ENCODE peak calls at places on chromosomes 5 and 9, in ten cellular contexts. One of them, this sample, is unnamed.

GRCh38 chr5:74953961-74954720 is 88.0 kb upstream of the FAM169A start:
- DNase-seq in transverse colon: no peak
- DNase-seq in adipocyte: peak; percentile 35
- DNase-seq in NCI-H1105 treated with DMSO at 0.1 percent for 48 hours: no peak
- DNase-seq in Calu3: peak; percentile 51
- DNase-seq in foreskin fibroblast: peak; percentile 66
- DNase-seq in EH: peak; percentile 86
- DNase-seq in IMR-90: peak; percentile 77
- DNase-seq in psoas muscle: no peak
- DNase-seq in HT-29: peak; percentile 35
- DNase-seq in this sample: peak; percentile 24

GRCh38 chr5:173629628-173630027 is 13.2 kb upstream of the BOD1 start:
- DNase-seq in transverse colon: no peak
- DNase-seq in adipocyte: no peak
- DNase-seq in NCI-H1105 treated with DMSO at 0.1 percent for 48 hours: no peak
- DNase-seq in Calu3: peak; percentile 37
- DNase-seq in foreskin fibroblast: no peak
- DNase-seq in EH: no peak
- DNase-seq in IMR-90: no peak
- DNase-seq in psoas muscle: no peak
- DNase-seq in HT-29: peak; percentile 15
- DNase-seq in this sample: no peak

GRCh38 chr9:15999422-16000339 is 446.8 kb downstream of the CCDC171 start:
- DNase-seq in transverse colon: no peak
- DNase-seq in adipocyte: peak; percentile 75
- DNase-seq in NCI-H1105 treated with DMSO at 0.1 percent for 48 hours: no peak
- DNase-seq in Calu3: peak; percentile 2
- DNase-seq in foreskin fibroblast: peak; percentile 94
- DNase-seq in EH: peak; percentile 96
- DNase-seq in IMR-90: peak; percentile 97
- DNase-seq in psoas muscle: no peak
- DNase-seq in HT-29: no peak
- DNase-seq in this sample: peak; percentile 10

GRCh38 chr9:111037744-111038335 is 430 bp downstream of the LPAR1 start:
- DNase-seq in transverse colon: peak; percentile 42
- DNase-seq in adipocyte: peak; percentile 76
- DNase-seq in NCI-H1105 treated with DMSO at 0.1 percent for 48 hours: no peak
- DNase-seq in Calu3: peak; percentile 56
- DNase-seq in foreskin fibroblast: peak; percentile 77
- DNase-seq in EH: peak; percentile 50
- DNase-seq in IMR-90: peak; percentile 27
- DNase-seq in psoas muscle: peak; percentile 42
- DNase-seq in HT-29: no peak
- DNase-seq in this sample: peak; percentile 88

GRCh38 chr5:132667309-132667708 is 6.5 kb upstream of the IL4 start:
- DNase-seq in transverse colon: no peak
- DNase-seq in adipocyte: no peak
- DNase-seq in NCI-H1105 treated with DMSO at 0.1 percent for 48 hours: no peak
- DNase-seq in Calu3: no peak
- DNase-seq in foreskin fibroblast: no peak
- DNase-seq in EH: no peak
- DNase-seq in IMR-90: no peak
- DNase-seq in psoas muscle: no peak
- DNase-seq in HT-29: no peak
- DNase-seq in this sample: no peak

GRCh38 chr5:178314066-178314660 is 81.6 kb upstream of the PHYKPL start:
- DNase-seq in transverse colon: no peak
- DNase-seq in adipocyte: no peak
- DNase-seq in NCI-H1105 treated with DMSO at 0.1 percent for 48 hours: no peak
- DNase-seq in Calu3: no peak
- DNase-seq in foreskin fibroblast: no peak
- DNase-seq in EH: no peak
- DNase-seq in IMR-90: no peak
- DNase-seq in psoas muscle: no peak
- DNase-seq in HT-29: no peak
- DNase-seq in this sample: no peak

GRCh38 chr5:151313357-151313756 is 9.8 kb upstream of the SLC36A3 start:
- DNase-seq in transverse colon: no peak
- DNase-seq in adipocyte: no peak
- DNase-seq in NCI-H1105 treated with DMSO at 0.1 percent for 48 hours: no peak
- DNase-seq in Calu3: no peak
- DNase-seq in foreskin fibroblast: no peak
- DNase-seq in EH: no peak
- DNase-seq in IMR-90: no peak
- DNase-seq in psoas muscle: no peak
- DNase-seq in HT-29: no peak
- DNase-seq in this sample: no peak

GRCh38 chr5:135615581-135616260 is 36.9 kb upstream of the CXCL14 start:
- DNase-seq in transverse colon: no peak
- DNase-seq in adipocyte: peak; percentile 25
- DNase-seq in NCI-H1105 treated with DMSO at 0.1 percent for 48 hours: no peak
- DNase-seq in Calu3: no peak
- DNase-seq in foreskin fibroblast: peak; percentile 7
- DNase-seq in EH: peak; percentile 3
- DNase-seq in IMR-90: no peak
- DNase-seq in psoas muscle: no peak
- DNase-seq in HT-29: no peak
- DNase-seq in this sample: no peak

GRCh38 chr5:175254155-175254554 is 189.8 kb downstream of the DRD1 start:
- DNase-seq in transverse colon: no peak
- DNase-seq in adipocyte: no peak
- DNase-seq in NCI-H1105 treated with DMSO at 0.1 percent for 48 hours: no peak
- DNase-seq in Calu3: no peak
- DNase-seq in foreskin fibroblast: peak; percentile 6
- DNase-seq in EH: peak; percentile 82
- DNase-seq in IMR-90: peak; percentile 42
- DNase-seq in psoas muscle: no peak
- DNase-seq in HT-29: no peak
- DNase-seq in this sample: no peak

GRCh38 chr9:93100265-93100636 is 4.2 kb downstream of the CARD19 start:
- DNase-seq in transverse colon: peak; percentile 3
- DNase-seq in adipocyte: no peak
- DNase-seq in NCI-H1105 treated with DMSO at 0.1 percent for 48 hours: no peak
- DNase-seq in Calu3: no peak
- DNase-seq in foreskin fibroblast: no peak
- DNase-seq in EH: no peak
- DNase-seq in IMR-90: no peak
- DNase-seq in psoas muscle: no peak
- DNase-seq in HT-29: no peak
- DNase-seq in this sample: no peak

GRCh38 chr5:181241393-181241975 is 2.2 kb downstream of the RACK1 start:
- DNase-seq in transverse colon: no peak
- DNase-seq in adipocyte: peak; percentile 69
- DNase-seq in NCI-H1105 treated with DMSO at 0.1 percent for 48 hours: no peak
- DNase-seq in Calu3: no peak
- DNase-seq in foreskin fibroblast: peak; percentile 92
- DNase-seq in EH: peak; percentile 85
- DNase-seq in IMR-90: peak; percentile 90
- DNase-seq in psoas muscle: no peak
- DNase-seq in HT-29: peak; percentile 43
- DNase-seq in this sample: peak; percentile 65

GRCh38 chr5:172758077-172758835 is 12.7 kb downstream of the DUSP1 start:
- DNase-seq in transverse colon: no peak
- DNase-seq in adipocyte: no peak
- DNase-seq in NCI-H1105 treated with DMSO at 0.1 percent for 48 hours: no peak
- DNase-seq in Calu3: peak; percentile 66
- DNase-seq in foreskin fibroblast: peak; percentile 75
- DNase-seq in EH: peak; percentile 97
- DNase-seq in IMR-90: peak; percentile 97
- DNase-seq in psoas muscle: no peak
- DNase-seq in HT-29: peak; percentile 50
- DNase-seq in this sample: peak; percentile 67

GRCh38 chr9:97556036-97556720 is 54.7 kb downstream of the TMOD1 start:
- DNase-seq in transverse colon: no peak
- DNase-seq in adipocyte: no peak
- DNase-seq in NCI-H1105 treated with DMSO at 0.1 percent for 48 hours: no peak
- DNase-seq in Calu3: no peak
- DNase-seq in foreskin fibroblast: no peak
- DNase-seq in EH: no peak
- DNase-seq in IMR-90: no peak
- DNase-seq in psoas muscle: no peak
- DNase-seq in HT-29: no peak
- DNase-seq in this sample: no peak

GRCh38 chr5:136249678-136250266 is 56.8 kb upstream of the SMIM32 start:
- DNase-seq in transverse colon: peak; percentile 55
- DNase-seq in adipocyte: peak; percentile 82
- DNase-seq in NCI-H1105 treated with DMSO at 0.1 percent for 48 hours: peak; percentile 36
- DNase-seq in Calu3: peak; percentile 71
- DNase-seq in foreskin fibroblast: peak; percentile 86
- DNase-seq in EH: peak; percentile 71
- DNase-seq in IMR-90: peak; percentile 70
- DNase-seq in psoas muscle: peak; percentile 30
- DNase-seq in HT-29: peak; percentile 57
- DNase-seq in this sample: peak; percentile 83

GRCh38 chr9:107243757-107244156 is 39.3 kb upstream of the RAD23B start:
- DNase-seq in transverse colon: peak; percentile 65
- DNase-seq in adipocyte: peak; percentile 32
- DNase-seq in NCI-H1105 treated with DMSO at 0.1 percent for 48 hours: no peak
- DNase-seq in Calu3: peak; percentile 69
- DNase-seq in foreskin fibroblast: peak; percentile 55
- DNase-seq in EH: peak; percentile 66
- DNase-seq in IMR-90: peak; percentile 83
- DNase-seq in psoas muscle: no peak
- DNase-seq in HT-29: peak; percentile 97
- DNase-seq in this sample: peak; percentile 85

GRCh38 chr5:37844004-37844403 is 4.2 kb upstream of the GDNF start:
- DNase-seq in transverse colon: no peak
- DNase-seq in adipocyte: no peak
- DNase-seq in NCI-H1105 treated with DMSO at 0.1 percent for 48 hours: no peak
- DNase-seq in Calu3: no peak
- DNase-seq in foreskin fibroblast: no peak
- DNase-seq in EH: no peak
- DNase-seq in IMR-90: no peak
- DNase-seq in psoas muscle: no peak
- DNase-seq in HT-29: no peak
- DNase-seq in this sample: no peak

GRCh38 chr5:8848997-8849585 is 696.8 kb downstream of the SEMA5A start:
- DNase-seq in transverse colon: no peak
- DNase-seq in adipocyte: peak; percentile 82
- DNase-seq in NCI-H1105 treated with DMSO at 0.1 percent for 48 hours: no peak
- DNase-seq in Calu3: no peak
- DNase-seq in foreskin fibroblast: peak; percentile 94
- DNase-seq in EH: peak; percentile 89
- DNase-seq in IMR-90: peak; percentile 89
- DNase-seq in psoas muscle: no peak
- DNase-seq in HT-29: no peak
- DNase-seq in this sample: no peak

GRCh38 chr5:112718344-112718743 is 19.3 kb upstream of the APC start:
- DNase-seq in transverse colon: no peak
- DNase-seq in adipocyte: no peak
- DNase-seq in NCI-H1105 treated with DMSO at 0.1 percent for 48 hours: no peak
- DNase-seq in Calu3: no peak
- DNase-seq in foreskin fibroblast: no peak
- DNase-seq in EH: no peak
- DNase-seq in IMR-90: no peak
- DNase-seq in psoas muscle: no peak
- DNase-seq in HT-29: no peak
- DNase-seq in this sample: no peak

GRCh38 chr9:126724226-126724625 is 80.6 kb upstream of the ZBTB43 start:
- DNase-seq in transverse colon: no peak
- DNase-seq in adipocyte: peak; percentile 6
- DNase-seq in NCI-H1105 treated with DMSO at 0.1 percent for 48 hours: no peak
- DNase-seq in Calu3: no peak
- DNase-seq in foreskin fibroblast: peak; percentile 37
- DNase-seq in EH: peak; percentile 18
- DNase-seq in IMR-90: no peak
- DNase-seq in psoas muscle: no peak
- DNase-seq in HT-29: no peak
- DNase-seq in this sample: no peak

GRCh38 chr5:5409151-5409810 is 13.2 kb upstream of the ICE1 start:
- DNase-seq in transverse colon: no peak
- DNase-seq in adipocyte: no peak
- DNase-seq in NCI-H1105 treated with DMSO at 0.1 percent for 48 hours: no peak
- DNase-seq in Calu3: no peak
- DNase-seq in foreskin fibroblast: no peak
- DNase-seq in EH: peak; percentile 9
- DNase-seq in IMR-90: peak; percentile 20
- DNase-seq in psoas muscle: no peak
- DNase-seq in HT-29: peak; percentile 12
- DNase-seq in this sample: no peak

GRCh38 chr5:66554211-66554610 is 42.0 kb upstream of the MAST4 start:
- DNase-seq in transverse colon: peak; percentile 9
- DNase-seq in adipocyte: no peak
- DNase-seq in NCI-H1105 treated with DMSO at 0.1 percent for 48 hours: no peak
- DNase-seq in Calu3: no peak
- DNase-seq in foreskin fibroblast: no peak
- DNase-seq in EH: no peak
- DNase-seq in IMR-90: no peak
- DNase-seq in psoas muscle: no peak
- DNase-seq in HT-29: no peak
- DNase-seq in this sample: no peak

GRCh38 chr5:68817696-68818695 is 275.8 kb upstream of the SLC30A5 start:
- DNase-seq in transverse colon: no peak
- DNase-seq in adipocyte: peak; percentile 25
- DNase-seq in NCI-H1105 treated with DMSO at 0.1 percent for 48 hours: no peak
- DNase-seq in Calu3: no peak
- DNase-seq in foreskin fibroblast: peak; percentile 60
- DNase-seq in EH: peak; percentile 33
- DNase-seq in IMR-90: no peak
- DNase-seq in psoas muscle: no peak
- DNase-seq in HT-29: no peak
- DNase-seq in this sample: no peak

GRCh38 chr5:176780071-176780850 is 30.1 kb upstream of the UNC5A start:
- DNase-seq in transverse colon: no peak
- DNase-seq in adipocyte: no peak
- DNase-seq in NCI-H1105 treated with DMSO at 0.1 percent for 48 hours: peak; percentile 53
- DNase-seq in Calu3: no peak
- DNase-seq in foreskin fibroblast: no peak
- DNase-seq in EH: no peak
- DNase-seq in IMR-90: no peak
- DNase-seq in psoas muscle: no peak
- DNase-seq in HT-29: no peak
- DNase-seq in this sample: no peak

GRCh38 chr5:81855576-81855975 is 104.7 kb upstream of the SSBP2 start:
- DNase-seq in transverse colon: no peak
- DNase-seq in adipocyte: no peak
- DNase-seq in NCI-H1105 treated with DMSO at 0.1 percent for 48 hours: peak; percentile 21
- DNase-seq in Calu3: no peak
- DNase-seq in foreskin fibroblast: no peak
- DNase-seq in EH: no peak
- DNase-seq in IMR-90: no peak
- DNase-seq in psoas muscle: no peak
- DNase-seq in HT-29: no peak
- DNase-seq in this sample: no peak

GRCh38 chr5:64939772-64940510 is 171.2 kb downstream of the CWC27 start:
- DNase-seq in transverse colon: peak; percentile 16
- DNase-seq in adipocyte: peak; percentile 27
- DNase-seq in NCI-H1105 treated with DMSO at 0.1 percent for 48 hours: peak; percentile 23
- DNase-seq in Calu3: peak; percentile 72
- DNase-seq in foreskin fibroblast: peak; percentile 52
- DNase-seq in EH: peak; percentile 41
- DNase-seq in IMR-90: peak; percentile 59
- DNase-seq in psoas muscle: no peak
- DNase-seq in HT-29: peak; percentile 61
- DNase-seq in this sample: peak; percentile 70

GRCh38 chr9:137123459-137123819 is 8.9 kb upstream of the DPP7 start:
- DNase-seq in transverse colon: no peak
- DNase-seq in adipocyte: no peak
- DNase-seq in NCI-H1105 treated with DMSO at 0.1 percent for 48 hours: no peak
- DNase-seq in Calu3: no peak
- DNase-seq in foreskin fibroblast: no peak
- DNase-seq in EH: no peak
- DNase-seq in IMR-90: no peak
- DNase-seq in psoas muscle: no peak
- DNase-seq in HT-29: no peak
- DNase-seq in this sample: no peak

GRCh38 chr9:134964271-134964670 is 46.6 kb upstream of the FCN1 start:
- DNase-seq in transverse colon: no peak
- DNase-seq in adipocyte: no peak
- DNase-seq in NCI-H1105 treated with DMSO at 0.1 percent for 48 hours: no peak
- DNase-seq in Calu3: no peak
- DNase-seq in foreskin fibroblast: no peak
- DNase-seq in EH: no peak
- DNase-seq in IMR-90: no peak
- DNase-seq in psoas muscle: no peak
- DNase-seq in HT-29: no peak
- DNase-seq in this sample: no peak

GRCh38 chr5:72302171-72302570 is 17.9 kb downstream of the MRPS27 start:
- DNase-seq in transverse colon: no peak
- DNase-seq in adipocyte: no peak
- DNase-seq in NCI-H1105 treated with DMSO at 0.1 percent for 48 hours: no peak
- DNase-seq in Calu3: no peak
- DNase-seq in foreskin fibroblast: no peak
- DNase-seq in EH: peak; percentile 46
- DNase-seq in IMR-90: no peak
- DNase-seq in psoas muscle: no peak
- DNase-seq in HT-29: no peak
- DNase-seq in this sample: no peak

This sample was measured in hepatocyte.